ENCODE peak calls at places on chromosomes 13 and 19, in eight cellular contexts. R is CD4-positive, alpha-beta T cell; P is A673; N is glutamatergic neuron; V is GM20000; U is endodermal cell; K is Caco-2; O is psoas muscle. E is an unnamed sample.

GRCh38 chr19:17610384-17610783 is 54.9 kb downstream of the COLGALT1 start:
- DNase-seq in R (no peak), K (no peak), V (peak), P (peak), O (no peak), N (no peak), U (no peak), E (no peak)

GRCh38 chr19:18424122-18424889 is 5.1 kb downstream of the SSBP4 start:
- DNase-seq in U (peak), K (no peak), P (no peak), O (no peak), N (no peak), R (no peak), V (no peak), E (no peak)

GRCh38 chr19:34999498-35000337 is at the start of gene GRAMD1A:
- DNase-seq in K (peak), R (peak), U (peak), O (peak), N (peak), P (peak), V (peak), E (peak)

GRCh38 chr13:74674701-74675100 is 540.5 kb upstream of the KLF12 start:
- DNase-seq in R (no peak), U (no peak), O (no peak), P (peak), N (no peak), K (no peak), V (no peak), E (no peak)

GRCh38 chr13:38090913-38091312 is 221.3 kb upstream of the TRPC4 start:
- DNase-seq in O (no peak), N (peak), R (no peak), K (no peak), P (peak), V (no peak), U (no peak), E (no peak)

GRCh38 chr19:36488816-36489138 is 584 bp downstream of the ZNF566 start:
- DNase-seq in V (peak), U (no peak), N (peak), K (peak), R (no peak), O (peak), P (peak), E (peak)

GRCh38 chr13:29800687-29801086 is 49.7 kb downstream of the UBL3 start:
- DNase-seq in K (no peak), N (peak), O (no peak), R (no peak), U (peak), P (no peak), V (no peak), E (no peak)

GRCh38 chr13:79585033-79585432 is 104.1 kb downstream of the NDFIP2 start:
- DNase-seq in N (no peak), P (no peak), R (no peak), K (no peak), O (no peak), U (no peak), V (no peak), E (no peak)

GRCh38 chr13:99905224-99905623 is 66.3 kb downstream of the ZIC5 start:
- DNase-seq in R (no peak), K (no peak), P (no peak), U (no peak), N (no peak), V (no peak), O (no peak), E (no peak)

GRCh38 chr13:102597029-102598015 is 536 bp downstream of the TPP2 start:
- DNase-seq in N (peak), P (peak), V (peak), R (no peak), O (peak), K (peak), U (peak), E (peak)

GRCh38 chr13:105462981-105463380 is 1072.5 kb downstream of the EFNB2 start:
- DNase-seq in V (no peak), U (no peak), P (peak), N (no peak), O (no peak), K (no peak), R (no peak), E (no peak)

GRCh38 chr13:75861786-75862185 is 225.7 kb downstream of the LMO7 start:
- DNase-seq in O (no peak), U (no peak), N (no peak), V (no peak), K (no peak), P (no peak), R (no peak), E (no peak)

GRCh38 chr13:114124921-114125320 is 7.5 kb downstream of the RASA3 start:
- DNase-seq in V (peak), R (peak), P (peak), U (no peak), K (no peak), N (no peak), O (no peak), E (peak)

GRCh38 chr13:99018418-99019180 is 40.7 kb upstream of the DOCK9 start:
- DNase-seq in O (no peak), K (no peak), R (no peak), P (no peak), N (no peak), V (no peak), U (no peak), E (no peak)

GRCh38 chr13:40615619-40616018 is 50.8 kb downstream of the FOXO1 start:
- DNase-seq in R (no peak), N (no peak), V (no peak), K (no peak), P (no peak), U (no peak), O (no peak), E (no peak)

GRCh38 chr13:95360052-95360451 is 58.8 kb upstream of the ABCC4 start:
- DNase-seq in N (no peak), R (no peak), O (no peak), P (no peak), U (peak), K (no peak), V (no peak), E (no peak)

GRCh38 chr13:30932481-30933333 is at the start of gene TEX26:
- DNase-seq in R (no peak), V (no peak), U (peak), P (no peak), N (peak), O (no peak), K (no peak), E (no peak)

GRCh38 chr19:30896551-30896950 is 452.7 kb downstream of the TSHZ3 start:
- DNase-seq in O (no peak), R (no peak), P (no peak), N (no peak), U (peak), K (no peak), V (no peak), E (no peak)

GRCh38 chr13:94640676-94641075 is 39.0 kb downstream of the GPR180 start:
- DNase-seq in K (no peak), O (no peak), V (no peak), U (no peak), R (no peak), P (peak), N (no peak), E (no peak)

GRCh38 chr19:585551-586110 is 4.0 kb upstream of the HCN2 start:
- DNase-seq in U (peak), V (no peak), P (no peak), N (no peak), R (no peak), K (no peak), O (no peak), E (no peak)

GRCh38 chr13:113297370-113297871 is 382 bp downstream of the LAMP1 start:
- DNase-seq in U (no peak), K (no peak), V (peak), O (no peak), N (peak), R (peak), P (no peak), E (peak)

GRCh38 chr13:93079294-93079693 is 147.3 kb upstream of the GPC6 start:
- DNase-seq in K (no peak), U (no peak), V (no peak), N (no peak), R (no peak), O (no peak), P (peak), E (no peak)

GRCh38 chr13:75511226-75511625 is 26.4 kb downstream of the COMMD6 start:
- DNase-seq in U (no peak), N (no peak), P (no peak), O (no peak), R (no peak), V (no peak), K (no peak), E (no peak)

GRCh38 chr13:90518398-90518797 is 829.1 kb upstream of the MIR17HG start:
- DNase-seq in N (no peak), O (no peak), V (no peak), P (no peak), U (no peak), R (no peak), K (no peak), E (no peak)

GRCh38 chr13:23570931-23571330 is 719 bp downstream of the TNFRSF19 start:
- DNase-seq in O (no peak), V (no peak), U (no peak), N (no peak), R (no peak), P (no peak), K (no peak), E (no peak)

GRCh38 chr13:46341112-46341711 is 45.8 kb downstream of the RUBCNL start:
- DNase-seq in N (no peak), R (no peak), O (no peak), K (no peak), V (peak), U (no peak), P (peak), E (peak)

GRCh38 chr19:30701178-30701577 is 329.0 kb downstream of the ZNF536 start:
- DNase-seq in N (no peak), U (no peak), V (no peak), R (no peak), P (no peak), K (no peak), O (no peak), E (no peak)

GRCh38 chr19:37654525-37654832 is 786 bp downstream of the ZFP30 start:
- DNase-seq in U (no peak), P (peak), R (no peak), O (no peak), K (no peak), N (no peak), V (no peak), E (no peak)

GRCh38 chr13:59643239-59643865 is 520.4 kb downstream of the DIAPH3 start:
- DNase-seq in P (no peak), V (no peak), K (no peak), U (no peak), N (no peak), R (no peak), O (no peak), E (no peak)

GRCh38 chr13:59638404-59638803 is 525.3 kb downstream of the DIAPH3 start:
- DNase-seq in N (no peak), V (no peak), P (no peak), K (no peak), O (no peak), R (no peak), U (no peak), E (no peak)

GRCh38 chr13:59643906-59644626 is 519.7 kb downstream of the DIAPH3 start:
- DNase-seq in P (no peak), N (no peak), V (no peak), K (peak), U (peak), R (no peak), O (no peak), E (no peak)

GRCh38 chr13:59641758-59642157 is 522.0 kb downstream of the DIAPH3 start:
- DNase-seq in O (no peak), K (no peak), U (no peak), P (peak), N (no peak), V (no peak), R (no peak), E (no peak)

GRCh38 chr13:59641261-59641660 is 522.5 kb downstream of the DIAPH3 start:
- DNase-seq in U (peak), P (no peak), V (no peak), N (no peak), O (no peak), R (no peak), K (no peak), E (no peak)
- TF ChIP-seq CTCF in U (peak), P (no peak), V (no peak), N (no peak), O (no peak), R (no peak), K (no peak), E (no peak)

GRCh38 chr19:10828981-10829821 is 6.8 kb downstream of the TMED1 start:
- DNase-seq in U (peak), R (no peak), K (peak), N (no peak), O (no peak), V (no peak), P (no peak), E (peak)
- TF ChIP-seq CTCF in U (peak), R (no peak), K (peak), N (no peak), O (no peak), V (no peak), P (peak), E (peak)

GRCh38 chr19:43229315-43229714 is 23.9 kb upstream of the PSG4 start:
- DNase-seq in O (no peak), U (no peak), N (no peak), K (peak), P (no peak), R (no peak), V (no peak), E (no peak)
- TF ChIP-seq CTCF in O (no peak), U (no peak), N (no peak), K (no peak), P (no peak), R (no peak), V (no peak), E (no peak)

GRCh38 chr19:11089254-11090013 is at the start of gene LDLR:
- DNase-seq in N (peak), O (peak), V (peak), K (peak), R (peak), U (peak), P (peak), E (peak)
- TF ChIP-seq CTCF in N (no peak), O (no peak), V (no peak), K (no peak), R (no peak), U (no peak), P (no peak), E (no peak)

DNA sequence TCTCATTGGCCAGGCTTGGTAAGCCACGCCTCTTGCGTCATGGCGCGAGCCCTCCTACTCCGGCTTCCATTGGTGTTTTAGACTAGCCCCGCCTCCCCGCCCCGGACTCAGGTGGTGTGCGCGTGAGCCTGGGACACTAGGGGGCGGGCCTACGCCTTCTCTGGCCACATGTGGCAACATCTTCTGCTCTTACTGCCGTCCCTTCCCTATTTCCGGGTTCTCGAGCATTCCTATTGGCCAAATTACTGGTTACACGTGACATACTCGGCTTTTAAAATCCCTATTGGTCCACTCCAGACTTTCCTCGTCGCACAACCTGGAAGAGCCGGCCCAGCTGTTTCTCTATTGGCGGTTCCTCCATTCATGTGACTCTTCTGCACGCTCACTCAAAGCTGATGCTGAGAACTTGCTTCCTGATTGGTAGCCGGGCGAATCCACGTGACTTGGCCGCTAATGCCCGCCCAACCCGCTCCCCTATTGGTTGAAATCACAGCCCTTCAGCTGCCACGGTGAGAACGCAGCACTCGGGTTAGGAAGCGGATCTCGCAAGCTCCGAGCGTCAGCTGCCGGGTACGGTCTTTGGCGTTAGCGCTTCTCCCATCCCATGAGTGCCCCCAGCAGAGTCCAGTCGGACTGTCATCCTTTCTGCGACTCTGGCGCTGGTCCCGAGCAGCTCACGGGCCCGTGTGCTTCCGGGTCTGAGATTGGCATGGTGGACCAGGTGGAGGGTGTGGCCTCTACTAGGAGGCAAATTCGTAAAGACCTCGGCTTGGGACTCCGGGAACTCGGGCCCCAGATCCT is at the start of gene BLOC1S3:
- DNase-seq in N (peak), P (peak), K (peak), R (peak), O (peak), V (peak), U (peak), E (peak)
- TF ChIP-seq CTCF in N (peak), P (peak), K (peak), R (peak), O (peak), V (peak), U (peak), E (no peak)

GRCh38 chr19:42089772-42090171 is 13.8 kb downstream of the ZNF574 start:
- DNase-seq in P (no peak), V (no peak), O (no peak), U (no peak), R (no peak), K (no peak), N (no peak), E (no peak)

GRCh38 chr19:42093505-42093904 is 17.5 kb downstream of the ZNF574 start:
- DNase-seq in K (no peak), V (no peak), U (no peak), P (no peak), R (no peak), O (no peak), N (no peak), E (no peak)

GRCh38 chr19:42091300-42092266 is 15.6 kb downstream of the ZNF574 start:
- DNase-seq in P (peak), V (no peak), N (no peak), U (no peak), R (no peak), K (no peak), O (no peak), E (no peak)

GRCh38 chr19:42090687-42091086 is 14.7 kb downstream of the ZNF574 start:
- DNase-seq in V (peak), R (no peak), U (no peak), O (no peak), N (no peak), P (no peak), K (no peak), E (no peak)

DNA sequence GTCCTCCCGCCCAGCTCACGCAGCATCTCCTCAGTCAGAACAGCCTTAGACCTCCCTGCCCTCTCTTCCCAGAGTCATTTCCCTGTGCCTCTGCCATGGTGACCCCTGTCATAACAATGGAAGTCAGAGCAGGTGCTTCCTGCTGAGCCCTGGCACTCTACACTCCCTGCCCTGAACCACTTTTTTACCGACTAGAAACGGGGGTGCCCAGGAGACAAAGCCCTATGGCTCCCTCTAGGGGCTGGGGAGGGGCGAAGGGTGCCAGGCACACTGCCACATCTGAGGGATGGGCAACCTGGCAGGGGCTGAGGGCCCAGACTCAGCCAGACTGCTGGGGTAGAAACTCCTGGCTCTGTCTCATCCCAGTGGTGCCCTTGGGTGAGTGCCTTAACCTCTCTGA is 16.4 kb downstream of the ZNF574 start:
- DNase-seq in V (peak), O (no peak), K (peak), U (peak), P (peak), R (no peak), N (no peak), E (peak)
- TF ChIP-seq CTCF in V (peak), O (peak), K (peak), U (peak), P (peak), R (peak), N (no peak), E (peak)

GRCh38 chr13:82480415-82480814 is 1401.9 kb downstream of the SLITRK1 start:
- DNase-seq in K (no peak), U (no peak), V (no peak), O (no peak), R (no peak), P (peak), N (no peak), E (no peak)
- TF ChIP-seq CTCF in K (no peak), U (peak), V (no peak), O (no peak), R (no peak), P (peak), N (peak), E (no peak)

E was measured in activated CD8-positive, alpha-beta T cell treated with anti-CD3 and anti-CD28 coated beads for 36 hours.